ENCODE peak calls at places on chromosomes 2 and 18, in six cellular contexts. Z is RWPE1; W is GM20000; D is activated CD4-positive, alpha-beta T cell treated with anti-CD3 and anti-CD28 coated beads for 4 hours; P is HuH-7.5; Q is stimulated activated CD8-positive, alpha-beta memory T cell treated with anti-CD3 and anti-CD28 coated beads, Interleukin-4, amount 100 ng/mL, for 1 hour. C is an unnamed sample.

GRCh38 chr2:151523825-151524224 is 114.1 kb downstream of the RIF1 start:
- DNase-seq in Z (peak; percentile 17), W (no peak), D (no peak), P (no peak), Q (no peak), C (no peak)

GRCh38 chr2:14712091-14712490 is 79.6 kb downstream of the LRATD1 start:
- DNase-seq in Z (no peak), W (no peak), D (no peak), P (no peak), Q (no peak), C (no peak)

GRCh38 chr2:29113891-29114321 is 1.3 kb upstream of the CLIP4 start:
- DNase-seq in Z (peak; percentile 36), W (peak; percentile 46), D (no peak), P (no peak), Q (no peak), C (no peak)

GRCh38 chr2:113251118-113251517 is 27.6 kb downstream of the PAX8 start:
- DNase-seq in Z (no peak), W (peak; percentile 33), D (peak; percentile 11), P (no peak), Q (no peak), C (no peak)

GRCh38 chr2:120994301-120994700 is 258.6 kb downstream of the GLI2 start:
- DNase-seq in Z (no peak), W (no peak), D (no peak), P (no peak), Q (no peak), C (no peak)

GRCh38 chr2:288002-288742 is at the start of gene ALKAL2:
- DNase-seq in Z (peak; percentile 26), W (peak; percentile 58), D (no peak), P (no peak), Q (no peak), C (no peak)

GRCh38 chr2:167212054-167212648 is 323.9 kb downstream of the XIRP2 start:
- DNase-seq in Z (peak; percentile 38), W (peak; percentile 23), D (no peak), P (peak; percentile 11), Q (no peak), C (no peak)

GRCh38 chr2:23632831-23633395 is 247.9 kb downstream of the KLHL29 start:
- DNase-seq in Z (no peak), W (no peak), D (no peak), P (no peak), Q (no peak), C (no peak)

GRCh38 chr18:49758263-49758610 is 55.1 kb downstream of the ACAA2 start:
- DNase-seq in Z (no peak), W (no peak), D (no peak), P (no peak), Q (no peak), C (no peak)

GRCh38 chr18:52992041-52992440 is 652.0 kb downstream of the DCC start:
- DNase-seq in Z (no peak), W (no peak), D (no peak), P (no peak), Q (no peak), C (no peak)

GRCh38 chr18:7158201-7158600 is 40.6 kb upstream of the LAMA1 start:
- DNase-seq in Z (no peak), W (no peak), D (no peak), P (no peak), Q (no peak), C (no peak)

GRCh38 chr2:234880551-234881211 is 71.1 kb upstream of the SH3BP4 start:
- DNase-seq in Z (peak; percentile 92), W (no peak), D (no peak), P (peak; percentile 14), Q (no peak), C (no peak)

GRCh38 chr2:242034996-242035814 is 165.7 kb downstream of the RTP5 start:
- DNase-seq in Z (no peak), W (no peak), D (no peak), P (no peak), Q (no peak), C (no peak)

GRCh38 chr2:27638023-27638637 is 9.3 kb downstream of the GPN1 start:
- DNase-seq in Z (peak; percentile 32), W (no peak), D (no peak), P (no peak), Q (no peak), C (no peak)

GRCh38 chr2:239177908-239178307 is 222.9 kb downstream of the HDAC4 start:
- DNase-seq in Z (no peak), W (no peak), D (no peak), P (no peak), Q (no peak), C (no peak)